ENCODE peak calls at places on chromosomes 5 and 9, in eight cellular contexts. One of them, this sample, is unnamed.

GRCh38 chr5:120062515-120062917 is 401.6 kb upstream of the PRR16 start:
- DNase-seq in sigmoid colon: no peak
- DNase-seq in CD4-positive, alpha-beta T cell: no peak
- DNase-seq in Peyer's patch: no peak
- DNase-seq in CD8-positive, alpha-beta T cell: no peak
- DNase-seq in kidney: no peak
- DNase-seq in RWPE1: no peak
- DNase-seq in IMR-90: peak
- DNase-seq in this sample: no peak

GRCh38 chr5:30390095-30390494 is 803.4 kb upstream of the CDH6 start:
- DNase-seq in IMR-90: no peak
- DNase-seq in kidney: no peak
- DNase-seq in CD4-positive, alpha-beta T cell: no peak
- DNase-seq in CD8-positive, alpha-beta T cell: no peak
- DNase-seq in RWPE1: peak
- DNase-seq in Peyer's patch: no peak
- DNase-seq in sigmoid colon: no peak
- DNase-seq in this sample: no peak

GRCh38 chr5:37962389-37962788 is 122.5 kb upstream of the GDNF start:
- DNase-seq in CD8-positive, alpha-beta T cell: no peak
- DNase-seq in kidney: no peak
- DNase-seq in RWPE1: no peak
- DNase-seq in IMR-90: no peak
- DNase-seq in Peyer's patch: no peak
- DNase-seq in CD4-positive, alpha-beta T cell: no peak
- DNase-seq in sigmoid colon: no peak
- DNase-seq in this sample: no peak

GRCh38 chr5:175493260-175493659 is 14.9 kb downstream of the SFXN1 start:
- DNase-seq in kidney: no peak
- DNase-seq in IMR-90: no peak
- DNase-seq in RWPE1: no peak
- DNase-seq in sigmoid colon: no peak
- DNase-seq in CD8-positive, alpha-beta T cell: no peak
- DNase-seq in Peyer's patch: no peak
- DNase-seq in CD4-positive, alpha-beta T cell: no peak
- DNase-seq in this sample: no peak

GRCh38 chr5:171956314-171956713 is 50.1 kb downstream of the FBXW11 start:
- DNase-seq in CD4-positive, alpha-beta T cell: no peak
- DNase-seq in IMR-90: no peak
- DNase-seq in RWPE1: no peak
- DNase-seq in sigmoid colon: no peak
- DNase-seq in kidney: no peak
- DNase-seq in Peyer's patch: no peak
- DNase-seq in CD8-positive, alpha-beta T cell: no peak
- DNase-seq in this sample: no peak

GRCh38 chr5:148532962-148533670 is 121.2 kb downstream of the HTR4 start:
- DNase-seq in Peyer's patch: no peak
- DNase-seq in CD4-positive, alpha-beta T cell: no peak
- DNase-seq in CD8-positive, alpha-beta T cell: no peak
- DNase-seq in kidney: no peak
- DNase-seq in IMR-90: no peak
- DNase-seq in sigmoid colon: no peak
- DNase-seq in RWPE1: no peak
- DNase-seq in this sample: no peak

GRCh38 chr5:100900142-100900795 is 2.8 kb downstream of the ST8SIA4 start:
- DNase-seq in Peyer's patch: peak
- DNase-seq in RWPE1: no peak
- DNase-seq in IMR-90: no peak
- DNase-seq in CD4-positive, alpha-beta T cell: no peak
- DNase-seq in sigmoid colon: peak
- DNase-seq in CD8-positive, alpha-beta T cell: no peak
- DNase-seq in kidney: peak
- DNase-seq in this sample: no peak

GRCh38 chr5:73486119-73486899 is 11.9 kb upstream of the BTF3 start:
- DNase-seq in IMR-90: no peak
- DNase-seq in CD8-positive, alpha-beta T cell: no peak
- DNase-seq in CD4-positive, alpha-beta T cell: no peak
- DNase-seq in kidney: no peak
- DNase-seq in Peyer's patch: no peak
- DNase-seq in sigmoid colon: no peak
- DNase-seq in RWPE1: no peak
- DNase-seq in this sample: no peak

GRCh38 chr5:64181440-64181839 is 15.8 kb downstream of the RNF180 start:
- DNase-seq in CD8-positive, alpha-beta T cell: no peak
- DNase-seq in CD4-positive, alpha-beta T cell: no peak
- DNase-seq in sigmoid colon: no peak
- DNase-seq in RWPE1: no peak
- DNase-seq in kidney: no peak
- DNase-seq in IMR-90: no peak
- DNase-seq in Peyer's patch: no peak
- DNase-seq in this sample: no peak

GRCh38 chr9:132946624-132947295 is 2.3 kb upstream of the TSC1 start:
- DNase-seq in CD8-positive, alpha-beta T cell: no peak
- DNase-seq in kidney: no peak
- DNase-seq in sigmoid colon: no peak
- DNase-seq in CD4-positive, alpha-beta T cell: no peak
- DNase-seq in RWPE1: peak
- DNase-seq in Peyer's patch: no peak
- DNase-seq in IMR-90: peak
- DNase-seq in this sample: no peak

DNA sequence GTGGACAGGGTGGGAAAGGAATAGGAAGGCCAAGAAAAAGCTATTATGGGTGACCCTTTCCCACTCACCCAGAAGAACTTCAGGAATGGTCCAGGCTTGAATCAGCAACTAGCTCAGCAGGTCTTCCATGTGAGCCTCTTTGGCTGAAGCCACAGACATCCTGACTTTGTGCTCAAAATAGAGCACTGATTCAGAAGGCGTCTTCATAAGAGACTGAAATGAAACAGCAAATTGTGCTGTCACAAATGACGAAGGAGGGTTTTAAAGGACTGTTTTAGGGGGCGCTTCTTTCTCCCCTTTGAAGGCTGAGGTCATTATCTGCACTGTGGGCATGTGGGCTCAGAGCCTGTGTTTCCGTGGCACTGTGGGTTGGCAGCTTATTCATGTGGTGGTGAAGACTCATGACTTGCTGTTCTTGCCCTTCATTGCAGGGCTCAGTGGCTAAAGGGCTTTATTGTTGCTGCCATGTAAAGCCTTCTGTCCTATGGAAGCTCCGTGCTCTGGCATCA is 65.8 kb upstream of the NFIL3 start:
- DNase-seq in IMR-90: peak
- DNase-seq in sigmoid colon: no peak
- DNase-seq in CD8-positive, alpha-beta T cell: no peak
- DNase-seq in kidney: no peak
- DNase-seq in RWPE1: no peak
- DNase-seq in CD4-positive, alpha-beta T cell: no peak
- DNase-seq in Peyer's patch: no peak
- DNase-seq in this sample: no peak
- H3K27ac ChIP-seq in IMR-90: no peak
- H3K27ac ChIP-seq in sigmoid colon: peak
- H3K27ac ChIP-seq in CD8-positive, alpha-beta T cell: no peak
- H3K27ac ChIP-seq in kidney: no peak
- H3K27ac ChIP-seq in RWPE1: no peak
- H3K27ac ChIP-seq in CD4-positive, alpha-beta T cell: no peak
- H3K27ac ChIP-seq in Peyer's patch: no peak
- H3K27ac ChIP-seq in this sample: peak

GRCh38 chr5:154857534-154858250 is 735 bp upstream of the CNOT8 start:
- DNase-seq in CD4-positive, alpha-beta T cell: peak
- DNase-seq in IMR-90: peak
- DNase-seq in CD8-positive, alpha-beta T cell: peak
- DNase-seq in RWPE1: peak
- DNase-seq in kidney: peak
- DNase-seq in sigmoid colon: peak
- DNase-seq in Peyer's patch: peak
- DNase-seq in this sample: peak
- TF ChIP-seq CTCF in CD4-positive, alpha-beta T cell: no peak
- TF ChIP-seq CTCF in IMR-90: peak
- TF ChIP-seq CTCF in CD8-positive, alpha-beta T cell: no peak
- TF ChIP-seq CTCF in RWPE1: no peak
- TF ChIP-seq CTCF in kidney: no peak
- TF ChIP-seq CTCF in sigmoid colon: no peak
- TF ChIP-seq CTCF in Peyer's patch: no peak
- TF ChIP-seq CTCF in this sample: no peak

DNA sequence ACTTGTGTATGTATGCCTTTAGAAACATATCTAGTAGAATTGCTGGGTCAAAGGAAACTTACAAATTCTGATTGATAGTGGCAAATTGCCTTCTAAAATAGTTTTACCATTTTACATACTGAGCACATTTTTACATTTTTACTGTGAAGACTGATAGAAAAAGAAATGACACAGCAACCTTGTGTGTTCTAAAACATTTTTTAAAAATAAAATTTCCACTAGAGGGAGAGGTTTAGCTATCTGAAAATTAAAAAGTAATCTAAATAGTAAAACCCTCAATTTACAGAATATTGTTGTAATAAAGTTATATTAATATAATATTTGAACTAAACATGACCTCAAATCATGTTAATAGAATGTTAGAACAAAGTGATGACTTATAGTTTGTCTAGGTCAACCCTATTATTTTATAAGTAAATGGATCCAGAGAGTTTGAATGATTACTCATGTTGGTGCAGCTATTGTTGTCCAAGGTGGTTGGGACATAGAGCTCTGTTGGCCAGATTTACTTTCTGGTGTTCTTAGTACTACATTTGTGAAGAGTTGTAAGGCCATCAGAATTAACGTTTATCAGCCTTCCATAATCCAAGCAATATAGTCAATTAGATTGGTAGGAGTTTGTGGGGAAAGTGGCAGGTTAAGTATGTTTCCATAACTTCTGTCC is 17.2 kb downstream of the CENPP start:
- DNase-seq in RWPE1: peak
- DNase-seq in IMR-90: peak
- DNase-seq in CD8-positive, alpha-beta T cell: no peak
- DNase-seq in Peyer's patch: no peak
- DNase-seq in kidney: no peak
- DNase-seq in CD4-positive, alpha-beta T cell: no peak
- DNase-seq in sigmoid colon: no peak
- DNase-seq in this sample: no peak
- H3K27ac ChIP-seq in RWPE1: no peak
- H3K27ac ChIP-seq in IMR-90: no peak
- H3K27ac ChIP-seq in CD8-positive, alpha-beta T cell: no peak
- H3K27ac ChIP-seq in Peyer's patch: no peak
- H3K27ac ChIP-seq in kidney: no peak
- H3K27ac ChIP-seq in CD4-positive, alpha-beta T cell: no peak
- H3K27ac ChIP-seq in sigmoid colon: no peak
- H3K27ac ChIP-seq in this sample: no peak

GRCh38 chr9:96217756-96218693 is 84.0 kb downstream of the HSD17B3 start:
- DNase-seq in CD8-positive, alpha-beta T cell: peak
- DNase-seq in sigmoid colon: peak
- DNase-seq in Peyer's patch: peak
- DNase-seq in CD4-positive, alpha-beta T cell: peak
- DNase-seq in kidney: peak
- DNase-seq in RWPE1: peak
- DNase-seq in IMR-90: peak
- DNase-seq in this sample: peak

GRCh38 chr9:96219615-96220257 is 82.2 kb downstream of the HSD17B3 start:
- DNase-seq in CD4-positive, alpha-beta T cell: peak
- DNase-seq in sigmoid colon: peak
- DNase-seq in kidney: peak
- DNase-seq in CD8-positive, alpha-beta T cell: peak
- DNase-seq in RWPE1: peak
- DNase-seq in IMR-90: no peak
- DNase-seq in Peyer's patch: peak
- DNase-seq in this sample: peak

GRCh38 chr9:96217358-96217755 is 84.6 kb downstream of the HSD17B3 start:
- DNase-seq in CD4-positive, alpha-beta T cell: no peak
- DNase-seq in CD8-positive, alpha-beta T cell: no peak
- DNase-seq in sigmoid colon: peak
- DNase-seq in IMR-90: no peak
- DNase-seq in kidney: peak
- DNase-seq in RWPE1: no peak
- DNase-seq in Peyer's patch: no peak
- DNase-seq in this sample: no peak

GRCh38 chr9:96218821-96219614 is 83.0 kb downstream of the HSD17B3 start:
- DNase-seq in RWPE1: no peak
- DNase-seq in CD8-positive, alpha-beta T cell: no peak
- DNase-seq in Peyer's patch: no peak
- DNase-seq in CD4-positive, alpha-beta T cell: no peak
- DNase-seq in IMR-90: no peak
- DNase-seq in kidney: no peak
- DNase-seq in sigmoid colon: peak
- DNase-seq in this sample: no peak

DNA sequence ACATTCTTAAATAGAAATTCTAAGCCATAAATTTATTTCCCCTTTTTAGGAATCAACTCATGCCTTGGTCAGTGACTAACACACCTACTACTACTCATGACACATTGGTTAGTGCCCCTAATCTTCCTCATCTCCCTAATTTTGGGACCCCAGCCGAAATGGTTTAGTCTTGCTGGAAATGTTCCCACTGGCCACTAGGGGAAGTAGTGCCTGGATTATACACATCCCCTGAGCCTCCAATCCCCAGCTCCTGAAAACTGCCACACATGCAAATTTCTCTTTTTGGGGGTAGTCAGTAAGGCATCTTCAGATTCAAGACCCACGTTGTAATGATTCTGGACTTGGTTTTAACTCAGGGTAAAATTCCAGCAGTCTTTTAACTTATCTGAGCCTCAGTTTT is 79.8 kb downstream of the HSD17B3 start:
- DNase-seq in CD4-positive, alpha-beta T cell: no peak
- DNase-seq in Peyer's patch: no peak
- DNase-seq in IMR-90: no peak
- DNase-seq in sigmoid colon: peak
- DNase-seq in kidney: no peak
- DNase-seq in CD8-positive, alpha-beta T cell: no peak
- DNase-seq in RWPE1: peak
- DNase-seq in this sample: no peak
- TF ChIP-seq CTCF in CD4-positive, alpha-beta T cell: peak
- TF ChIP-seq CTCF in Peyer's patch: peak
- TF ChIP-seq CTCF in IMR-90: peak
- TF ChIP-seq CTCF in sigmoid colon: no peak
- TF ChIP-seq CTCF in kidney: peak
- TF ChIP-seq CTCF in CD8-positive, alpha-beta T cell: no peak
- TF ChIP-seq CTCF in RWPE1: peak
- TF ChIP-seq CTCF in this sample: peak

DNA sequence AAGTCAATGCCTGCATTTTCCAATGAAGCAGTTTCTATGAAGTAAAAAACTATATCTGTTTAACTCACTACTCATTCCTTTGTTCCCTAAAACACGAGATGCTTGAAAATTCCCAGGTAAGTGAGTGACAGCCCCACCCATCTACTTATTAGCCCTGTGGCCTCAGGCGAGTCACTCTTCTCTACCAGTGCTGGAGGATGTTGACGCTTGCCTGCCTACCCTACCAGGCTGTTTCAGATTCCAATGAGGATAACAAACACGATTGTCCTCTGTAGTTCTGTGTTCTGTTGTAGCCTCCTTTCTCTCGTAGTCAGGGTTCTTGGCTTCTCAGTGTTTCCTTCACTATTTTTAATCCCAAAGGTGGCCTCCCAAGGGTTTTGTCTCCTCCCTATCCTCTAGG is 388.8 kb downstream of the KDM4C start:
- DNase-seq in Peyer's patch: no peak
- DNase-seq in CD8-positive, alpha-beta T cell: no peak
- DNase-seq in RWPE1: peak
- DNase-seq in kidney: no peak
- DNase-seq in CD4-positive, alpha-beta T cell: no peak
- DNase-seq in IMR-90: no peak
- DNase-seq in sigmoid colon: no peak
- DNase-seq in this sample: no peak
- H3K27ac ChIP-seq in Peyer's patch: no peak
- H3K27ac ChIP-seq in CD8-positive, alpha-beta T cell: no peak
- H3K27ac ChIP-seq in RWPE1: no peak
- H3K27ac ChIP-seq in kidney: no peak
- H3K27ac ChIP-seq in CD4-positive, alpha-beta T cell: no peak
- H3K27ac ChIP-seq in IMR-90: no peak
- H3K27ac ChIP-seq in sigmoid colon: peak
- H3K27ac ChIP-seq in this sample: peak